ENCODE peak calls at places on chromosomes 2 and 18, in eight cellular contexts. One of them, this sample, is unnamed.

GRCh38 chr2:234535359-234535758 is 38.5 kb upstream of the ARL4C start:
- DNase-seq in H1: no peak
- DNase-seq in HCT116: no peak
- DNase-seq in HepG2: no peak
- DNase-seq in K562: no peak
- DNase-seq in SK-N-MC: no peak
- DNase-seq in endothelial cell of umbilical vein: no peak
- DNase-seq in GM12878: no peak
- DNase-seq in this sample: no peak

GRCh38 chr2:186533717-186534116 is 47.7 kb downstream of the ZC3H15 start:
- DNase-seq in HCT116: no peak
- DNase-seq in endothelial cell of umbilical vein: peak
- DNase-seq in H1: no peak
- DNase-seq in K562: no peak
- DNase-seq in SK-N-MC: no peak
- DNase-seq in GM12878: no peak
- DNase-seq in HepG2: peak
- DNase-seq in this sample: no peak

GRCh38 chr2:23669413-23670244 is 257.3 kb downstream of the ATAD2B start:
- DNase-seq in endothelial cell of umbilical vein: no peak
- DNase-seq in GM12878: no peak
- DNase-seq in SK-N-MC: no peak
- DNase-seq in HCT116: no peak
- DNase-seq in HepG2: peak
- DNase-seq in K562: no peak
- DNase-seq in H1: no peak
- DNase-seq in this sample: no peak

GRCh38 chr2:107595749-107596148 is 230.9 kb upstream of the RGPD4 start:
- DNase-seq in H1: no peak
- DNase-seq in HepG2: no peak
- DNase-seq in GM12878: no peak
- DNase-seq in K562: no peak
- DNase-seq in endothelial cell of umbilical vein: no peak
- DNase-seq in HCT116: no peak
- DNase-seq in SK-N-MC: no peak
- DNase-seq in this sample: peak

GRCh38 chr2:118431997-118432396 is 343.7 kb downstream of the INSIG2 start:
- DNase-seq in HepG2: no peak
- DNase-seq in GM12878: no peak
- DNase-seq in HCT116: no peak
- DNase-seq in endothelial cell of umbilical vein: no peak
- DNase-seq in SK-N-MC: no peak
- DNase-seq in K562: no peak
- DNase-seq in H1: no peak
- DNase-seq in this sample: no peak

GRCh38 chr2:46909771-46910419 is 5.7 kb downstream of the MCFD2 start:
- DNase-seq in GM12878: peak
- DNase-seq in HepG2: peak
- DNase-seq in endothelial cell of umbilical vein: peak
- DNase-seq in SK-N-MC: no peak
- DNase-seq in H1: no peak
- DNase-seq in HCT116: peak
- DNase-seq in K562: no peak
- DNase-seq in this sample: no peak

GRCh38 chr2:215969131-215969841 is 44.1 kb downstream of the MREG start:
- DNase-seq in GM12878: no peak
- DNase-seq in H1: no peak
- DNase-seq in endothelial cell of umbilical vein: no peak
- DNase-seq in K562: no peak
- DNase-seq in HCT116: no peak
- DNase-seq in SK-N-MC: no peak
- DNase-seq in HepG2: no peak
- DNase-seq in this sample: no peak

GRCh38 chr18:75533954-75534353 is 106.5 kb upstream of the SMIM21 start:
- DNase-seq in K562: no peak
- DNase-seq in endothelial cell of umbilical vein: no peak
- DNase-seq in H1: no peak
- DNase-seq in SK-N-MC: no peak
- DNase-seq in GM12878: no peak
- DNase-seq in HepG2: no peak
- DNase-seq in HCT116: no peak
- DNase-seq in this sample: no peak

GRCh38 chr2:235968616-235969324 is 199.4 kb downstream of the GBX2 start:
- DNase-seq in K562: no peak
- DNase-seq in endothelial cell of umbilical vein: no peak
- DNase-seq in SK-N-MC: no peak
- DNase-seq in H1: no peak
- DNase-seq in HepG2: no peak
- DNase-seq in HCT116: no peak
- DNase-seq in GM12878: no peak
- DNase-seq in this sample: no peak

GRCh38 chr2:5394223-5394622 is 298.0 kb upstream of the SOX11 start:
- DNase-seq in HCT116: no peak
- DNase-seq in HepG2: no peak
- DNase-seq in H1: no peak
- DNase-seq in GM12878: no peak
- DNase-seq in SK-N-MC: no peak
- DNase-seq in endothelial cell of umbilical vein: no peak
- DNase-seq in K562: no peak
- DNase-seq in this sample: no peak

GRCh38 chr18:3441290-3441689 is 8.7 kb upstream of the TGIF1 start:
- DNase-seq in endothelial cell of umbilical vein: peak
- DNase-seq in H1: no peak
- DNase-seq in GM12878: no peak
- DNase-seq in HCT116: no peak
- DNase-seq in SK-N-MC: no peak
- DNase-seq in K562: peak
- DNase-seq in HepG2: peak
- DNase-seq in this sample: peak

GRCh38 chr18:29753379-29753778 is 1289.2 kb downstream of the DSC3 start:
- DNase-seq in HCT116: no peak
- DNase-seq in endothelial cell of umbilical vein: no peak
- DNase-seq in K562: no peak
- DNase-seq in H1: no peak
- DNase-seq in GM12878: no peak
- DNase-seq in SK-N-MC: no peak
- DNase-seq in HepG2: no peak
- DNase-seq in this sample: no peak

GRCh38 chr2:7994397-7994951 is 687.4 kb upstream of the ID2 start:
- DNase-seq in endothelial cell of umbilical vein: no peak
- DNase-seq in HepG2: no peak
- DNase-seq in H1: no peak
- DNase-seq in HCT116: no peak
- DNase-seq in GM12878: no peak
- DNase-seq in K562: no peak
- DNase-seq in SK-N-MC: no peak
- DNase-seq in this sample: no peak

GRCh38 chr18:53426656-53427055 is 797.8 kb downstream of the MBD2 start:
- DNase-seq in SK-N-MC: no peak
- DNase-seq in H1: no peak
- DNase-seq in K562: no peak
- DNase-seq in HCT116: no peak
- DNase-seq in HepG2: no peak
- DNase-seq in endothelial cell of umbilical vein: no peak
- DNase-seq in GM12878: no peak
- DNase-seq in this sample: no peak

GRCh38 chr2:168490015-168490874 is 34.2 kb downstream of the CERS6 start:
- DNase-seq in HepG2: peak
- DNase-seq in GM12878: peak
- DNase-seq in SK-N-MC: no peak
- DNase-seq in K562: peak
- DNase-seq in endothelial cell of umbilical vein: peak
- DNase-seq in H1: no peak
- DNase-seq in HCT116: no peak
- DNase-seq in this sample: peak

GRCh38 chr2:44291281-44292248 is 16.3 kb downstream of the SLC3A1 start:
- DNase-seq in endothelial cell of umbilical vein: peak
- DNase-seq in HCT116: peak
- DNase-seq in GM12878: no peak
- DNase-seq in H1: no peak
- DNase-seq in SK-N-MC: no peak
- DNase-seq in K562: peak
- DNase-seq in HepG2: peak
- DNase-seq in this sample: peak

GRCh38 chr18:48973731-48974130 is 23.0 kb upstream of the SMAD7 start:
- DNase-seq in endothelial cell of umbilical vein: no peak
- DNase-seq in HepG2: no peak
- DNase-seq in HCT116: no peak
- DNase-seq in K562: no peak
- DNase-seq in GM12878: no peak
- DNase-seq in SK-N-MC: no peak
- DNase-seq in H1: no peak
- DNase-seq in this sample: no peak

GRCh38 chr2:44063007-44063406 is 67.2 kb upstream of the LRPPRC start:
- DNase-seq in GM12878: no peak
- DNase-seq in K562: no peak
- DNase-seq in HepG2: no peak
- DNase-seq in SK-N-MC: no peak
- DNase-seq in HCT116: no peak
- DNase-seq in endothelial cell of umbilical vein: no peak
- DNase-seq in H1: no peak
- DNase-seq in this sample: no peak

GRCh38 chr18:50190236-50190635 is 4.7 kb downstream of the MYO5B start:
- DNase-seq in HCT116: no peak
- DNase-seq in K562: no peak
- DNase-seq in HepG2: peak
- DNase-seq in endothelial cell of umbilical vein: no peak
- DNase-seq in H1: no peak
- DNase-seq in GM12878: no peak
- DNase-seq in SK-N-MC: no peak
- DNase-seq in this sample: no peak

GRCh38 chr2:176114930-176115625 is 1.5 kb upstream of the HOXD10 start:
- DNase-seq in GM12878: no peak
- DNase-seq in K562: no peak
- DNase-seq in SK-N-MC: no peak
- DNase-seq in endothelial cell of umbilical vein: no peak
- DNase-seq in HepG2: no peak
- DNase-seq in HCT116: no peak
- DNase-seq in H1: no peak
- DNase-seq in this sample: no peak
- TF ChIP-seq EZH2 in GM12878: no peak
- TF ChIP-seq EZH2 in K562: no peak
- TF ChIP-seq EZH2 in SK-N-MC: no peak
- TF ChIP-seq EZH2 in endothelial cell of umbilical vein: peak
- TF ChIP-seq EZH2 in HepG2: peak
- TF ChIP-seq EZH2 in HCT116: no peak
- TF ChIP-seq EZH2 in H1: peak
- TF ChIP-seq EZH2 in this sample: peak

GRCh38 chr2:69386789-69387734 is at the start of gene GFPT1:
- DNase-seq in endothelial cell of umbilical vein: peak
- DNase-seq in K562: peak
- DNase-seq in HCT116: peak
- DNase-seq in GM12878: peak
- DNase-seq in H1: peak
- DNase-seq in SK-N-MC: no peak
- DNase-seq in HepG2: peak
- DNase-seq in this sample: peak
- TF ChIP-seq POLR2AphosphoS5 in endothelial cell of umbilical vein: no peak
- TF ChIP-seq POLR2AphosphoS5 in K562: peak
- TF ChIP-seq POLR2AphosphoS5 in HCT116: peak
- TF ChIP-seq POLR2AphosphoS5 in GM12878: peak
- TF ChIP-seq POLR2AphosphoS5 in H1: no peak
- TF ChIP-seq POLR2AphosphoS5 in SK-N-MC: peak
- TF ChIP-seq POLR2AphosphoS5 in HepG2: peak
- TF ChIP-seq POLR2AphosphoS5 in this sample: peak

GRCh38 chr18:22179631-22180030 is 10.2 kb downstream of the GATA6 start:
- DNase-seq in K562: no peak
- DNase-seq in SK-N-MC: no peak
- DNase-seq in endothelial cell of umbilical vein: peak
- DNase-seq in GM12878: no peak
- DNase-seq in HCT116: no peak
- DNase-seq in HepG2: no peak
- DNase-seq in H1: no peak
- DNase-seq in this sample: no peak

GRCh38 chr18:22176282-22176621 is 6.9 kb downstream of the GATA6 start:
- DNase-seq in HepG2: no peak
- DNase-seq in GM12878: no peak
- DNase-seq in K562: no peak
- DNase-seq in HCT116: no peak
- DNase-seq in SK-N-MC: no peak
- DNase-seq in endothelial cell of umbilical vein: peak
- DNase-seq in H1: no peak
- DNase-seq in this sample: no peak

GRCh38 chr18:22176622-22177495 is 7.5 kb downstream of the GATA6 start:
- DNase-seq in H1: no peak
- DNase-seq in endothelial cell of umbilical vein: no peak
- DNase-seq in HCT116: no peak
- DNase-seq in GM12878: no peak
- DNase-seq in SK-N-MC: no peak
- DNase-seq in HepG2: no peak
- DNase-seq in K562: no peak
- DNase-seq in this sample: peak

GRCh38 chr18:22179174-22179573 is 9.8 kb downstream of the GATA6 start:
- DNase-seq in HCT116: no peak
- DNase-seq in endothelial cell of umbilical vein: peak
- DNase-seq in HepG2: no peak
- DNase-seq in H1: no peak
- DNase-seq in K562: no peak
- DNase-seq in SK-N-MC: no peak
- DNase-seq in GM12878: no peak
- DNase-seq in this sample: no peak

DNA sequence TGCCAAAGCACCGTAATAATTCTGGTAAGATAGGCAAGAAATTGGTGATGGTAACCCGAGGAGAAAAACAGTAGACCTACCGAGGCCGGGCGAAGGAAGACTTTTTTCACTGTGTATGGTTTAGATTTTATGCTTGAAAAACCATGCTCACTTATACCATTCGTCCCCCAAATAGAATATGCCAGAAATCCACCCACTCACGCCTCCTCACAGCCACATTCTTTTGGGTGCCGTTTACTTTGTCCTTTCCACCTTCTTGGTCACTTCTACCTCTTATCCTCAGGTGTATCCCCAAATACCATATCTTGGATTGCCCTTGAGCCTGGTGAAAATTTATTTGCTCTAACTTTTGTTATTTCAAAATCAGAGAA is 8.1 kb downstream of the GATA6 start:
- DNase-seq in HepG2: no peak
- DNase-seq in endothelial cell of umbilical vein: peak
- DNase-seq in H1: no peak
- DNase-seq in K562: no peak
- DNase-seq in SK-N-MC: no peak
- DNase-seq in GM12878: no peak
- DNase-seq in HCT116: no peak
- DNase-seq in this sample: no peak
- TF ChIP-seq EZH2 in HepG2: no peak
- TF ChIP-seq EZH2 in endothelial cell of umbilical vein: no peak
- TF ChIP-seq EZH2 in H1: no peak
- TF ChIP-seq EZH2 in K562: no peak
- TF ChIP-seq EZH2 in SK-N-MC: no peak
- TF ChIP-seq EZH2 in GM12878: no peak
- TF ChIP-seq EZH2 in HCT116: no peak
- TF ChIP-seq EZH2 in this sample: peak

DNA sequence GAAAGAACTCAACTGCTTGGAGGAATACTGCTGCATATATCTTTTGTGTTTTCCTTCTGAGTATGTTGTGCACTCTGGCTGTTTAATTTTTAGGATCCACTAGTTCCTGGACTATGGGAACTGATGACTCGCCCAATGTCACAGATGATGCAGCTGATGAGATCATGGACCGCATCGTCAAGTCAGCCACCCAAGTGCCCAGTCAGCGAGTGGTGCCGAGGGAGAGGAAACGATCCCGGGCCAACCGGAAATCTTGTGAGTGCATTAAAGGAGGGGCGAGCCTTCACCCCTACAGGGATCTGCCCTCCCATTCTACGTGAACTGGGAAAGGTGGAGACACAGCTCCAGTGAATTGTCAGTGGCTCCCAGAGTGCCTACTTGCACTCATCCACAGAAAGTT is 59.6 kb downstream of the TPGS2 start:
- DNase-seq in HepG2: no peak
- DNase-seq in endothelial cell of umbilical vein: no peak
- DNase-seq in HCT116: no peak
- DNase-seq in SK-N-MC: no peak
- DNase-seq in GM12878: no peak
- DNase-seq in K562: no peak
- DNase-seq in H1: no peak
- DNase-seq in this sample: no peak
- TF ChIP-seq POLR2AphosphoS5 in HepG2: no peak
- TF ChIP-seq POLR2AphosphoS5 in endothelial cell of umbilical vein: no peak
- TF ChIP-seq POLR2AphosphoS5 in HCT116: no peak
- TF ChIP-seq POLR2AphosphoS5 in SK-N-MC: no peak
- TF ChIP-seq POLR2AphosphoS5 in GM12878: no peak
- TF ChIP-seq POLR2AphosphoS5 in K562: no peak
- TF ChIP-seq POLR2AphosphoS5 in H1: no peak
- TF ChIP-seq POLR2AphosphoS5 in this sample: no peak

This sample was measured in GM23338.